ENCODE peak calls at places on chromosomes 11 and 22, in ten cellular contexts. One of them, this sample, is unnamed. For H3K4me1, the result is how much of the 10 kb centered on the place peaks cover.

GRCh38 chr22:39574779-39575551 is 4.4 kb downstream of the CACNA1I start:
- DNase-seq in lower lobe of right lung: no peak
- DNase-seq in HCT116: peak
- DNase-seq in naive thymus-derived CD4-positive, alpha-beta T cell: no peak
- DNase-seq in ovary: no peak
- DNase-seq in tibial artery: no peak
- DNase-seq in colonic mucosa: no peak
- DNase-seq in left ventricle myocardium inferior: no peak
- DNase-seq in OCI-LY7: no peak
- DNase-seq in IMR-90: peak
- DNase-seq in this sample: no peak

GRCh38 chr11:12746593-12747097 is 72.4 kb downstream of the TEAD1 start:
- DNase-seq in HCT116: peak
- DNase-seq in IMR-90: peak
- DNase-seq in colonic mucosa: no peak
- DNase-seq in tibial artery: no peak
- DNase-seq in naive thymus-derived CD4-positive, alpha-beta T cell: no peak
- DNase-seq in lower lobe of right lung: peak
- DNase-seq in OCI-LY7: no peak
- DNase-seq in left ventricle myocardium inferior: peak
- DNase-seq in ovary: peak
- DNase-seq in this sample: peak

GRCh38 chr11:96235725-96236124 is 107.3 kb downstream of the MAML2 start:
- DNase-seq in lower lobe of right lung: no peak
- DNase-seq in ovary: no peak
- DNase-seq in IMR-90: peak
- DNase-seq in colonic mucosa: no peak
- DNase-seq in HCT116: no peak
- DNase-seq in OCI-LY7: no peak
- DNase-seq in left ventricle myocardium inferior: no peak
- DNase-seq in tibial artery: no peak
- DNase-seq in naive thymus-derived CD4-positive, alpha-beta T cell: no peak
- DNase-seq in this sample: no peak

GRCh38 chr11:2902784-2903671 is 17.5 kb upstream of the CDKN1C start:
- DNase-seq in OCI-LY7: no peak
- DNase-seq in tibial artery: no peak
- DNase-seq in lower lobe of right lung: no peak
- DNase-seq in ovary: no peak
- DNase-seq in HCT116: no peak
- DNase-seq in left ventricle myocardium inferior: no peak
- DNase-seq in IMR-90: no peak
- DNase-seq in naive thymus-derived CD4-positive, alpha-beta T cell: no peak
- DNase-seq in colonic mucosa: peak
- DNase-seq in this sample: no peak

GRCh38 chr11:4626207-4627105 is 10.8 kb upstream of the OR51D1 start:
- DNase-seq in ovary: peak
- DNase-seq in HCT116: peak
- DNase-seq in colonic mucosa: peak
- DNase-seq in OCI-LY7: peak
- DNase-seq in IMR-90: peak
- DNase-seq in naive thymus-derived CD4-positive, alpha-beta T cell: peak
- DNase-seq in lower lobe of right lung: no peak
- DNase-seq in left ventricle myocardium inferior: no peak
- DNase-seq in tibial artery: peak
- DNase-seq in this sample: no peak

GRCh38 chr11:71488086-71488967 is 35.3 kb downstream of the NADSYN1 start:
- DNase-seq in naive thymus-derived CD4-positive, alpha-beta T cell: no peak
- DNase-seq in lower lobe of right lung: no peak
- DNase-seq in left ventricle myocardium inferior: no peak
- DNase-seq in tibial artery: no peak
- DNase-seq in OCI-LY7: no peak
- DNase-seq in colonic mucosa: no peak
- DNase-seq in IMR-90: peak
- DNase-seq in HCT116: no peak
- DNase-seq in ovary: peak
- DNase-seq in this sample: no peak

GRCh38 chr11:6022954-6023353 is 7.6 kb downstream of the OR56A1 start:
- DNase-seq in IMR-90: peak
- DNase-seq in ovary: no peak
- DNase-seq in left ventricle myocardium inferior: no peak
- DNase-seq in OCI-LY7: peak
- DNase-seq in HCT116: peak
- DNase-seq in tibial artery: no peak
- DNase-seq in naive thymus-derived CD4-positive, alpha-beta T cell: peak
- DNase-seq in colonic mucosa: no peak
- DNase-seq in lower lobe of right lung: no peak
- DNase-seq in this sample: no peak

GRCh38 chr11:118338637-118339061 is 3.9 kb downstream of the CD3D start:
- DNase-seq in tibial artery: no peak
- DNase-seq in IMR-90: no peak
- DNase-seq in lower lobe of right lung: no peak
- DNase-seq in colonic mucosa: peak
- DNase-seq in HCT116: no peak
- DNase-seq in OCI-LY7: peak
- DNase-seq in ovary: no peak
- DNase-seq in left ventricle myocardium inferior: no peak
- DNase-seq in naive thymus-derived CD4-positive, alpha-beta T cell: peak
- DNase-seq in this sample: peak

DNA sequence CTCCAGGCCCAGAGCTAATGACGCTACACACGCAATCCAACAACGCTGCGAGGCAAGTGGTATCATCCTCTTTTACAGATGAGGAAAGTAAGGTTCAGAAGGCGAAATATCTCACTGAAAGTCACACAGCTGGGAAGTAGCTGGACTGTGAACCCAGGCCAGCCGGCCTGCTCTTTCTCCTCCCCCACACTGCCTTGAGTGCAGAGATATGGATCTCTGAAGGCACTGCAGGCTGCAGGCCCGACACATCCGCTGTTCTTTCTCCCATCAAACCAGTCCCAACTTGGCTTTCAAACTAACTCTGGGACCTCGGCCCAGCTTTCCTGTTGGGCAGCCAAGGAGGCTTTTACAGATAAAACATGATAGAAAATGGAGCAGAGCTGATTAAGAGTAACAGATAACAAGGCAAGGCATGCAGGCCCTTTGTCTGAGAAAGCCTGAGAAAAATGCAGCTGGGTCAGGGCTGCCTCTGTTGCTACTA is 64.0 kb upstream of the PTPRJ start:
- DNase-seq in naive thymus-derived CD4-positive, alpha-beta T cell: no peak
- DNase-seq in tibial artery: no peak
- DNase-seq in OCI-LY7: no peak
- DNase-seq in ovary: no peak
- DNase-seq in HCT116: no peak
- DNase-seq in left ventricle myocardium inferior: peak
- DNase-seq in lower lobe of right lung: no peak
- DNase-seq in colonic mucosa: peak
- DNase-seq in IMR-90: no peak
- DNase-seq in this sample: peak
- H3K4me1 ChIP-seq in naive thymus-derived CD4-positive, alpha-beta T cell: under half
- H3K4me1 ChIP-seq in tibial artery: under half
- H3K4me1 ChIP-seq in OCI-LY7: half or more
- H3K4me1 ChIP-seq in ovary: under half
- H3K4me1 ChIP-seq in HCT116: under half
- H3K4me1 ChIP-seq in left ventricle myocardium inferior: under half
- H3K4me1 ChIP-seq in lower lobe of right lung: half or more
- H3K4me1 ChIP-seq in colonic mucosa: under half
- H3K4me1 ChIP-seq in IMR-90: under half
- H3K4me1 ChIP-seq in this sample: under half

DNA sequence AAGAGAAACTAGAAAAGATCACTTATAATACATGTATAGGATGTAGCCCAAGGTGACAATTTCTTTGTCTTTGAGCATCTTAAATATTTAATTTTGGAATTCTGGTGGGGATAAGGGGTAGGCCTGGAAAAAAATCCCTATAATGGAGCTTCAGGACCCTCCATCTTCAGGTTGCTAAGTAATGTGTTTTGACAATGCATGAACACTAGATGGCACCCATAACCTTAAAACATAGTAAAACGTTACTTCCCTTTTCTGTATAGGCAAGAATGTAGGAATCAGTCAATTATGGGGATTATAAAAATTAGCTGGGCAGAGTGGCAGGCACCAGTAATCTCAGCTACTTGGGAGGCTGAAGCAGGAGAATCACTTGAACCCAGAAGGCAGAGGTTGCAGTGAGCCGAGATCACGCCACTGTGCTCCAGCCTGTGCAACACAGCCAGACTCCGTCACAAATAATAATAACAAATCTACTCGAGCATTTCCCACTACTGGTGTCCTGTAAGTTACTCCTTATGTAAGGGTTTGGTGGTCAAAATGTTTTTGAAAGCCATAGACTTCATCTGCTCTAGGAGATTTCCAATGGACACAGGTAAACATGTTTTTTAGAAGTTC is 541.9 kb upstream of the CCDC90B start:
- DNase-seq in ovary: no peak
- DNase-seq in naive thymus-derived CD4-positive, alpha-beta T cell: no peak
- DNase-seq in IMR-90: peak
- DNase-seq in left ventricle myocardium inferior: no peak
- DNase-seq in tibial artery: no peak
- DNase-seq in OCI-LY7: peak
- DNase-seq in lower lobe of right lung: no peak
- DNase-seq in HCT116: peak
- DNase-seq in colonic mucosa: no peak
- DNase-seq in this sample: no peak
- H3K4me3 ChIP-seq in ovary: no peak
- H3K4me3 ChIP-seq in naive thymus-derived CD4-positive, alpha-beta T cell: no peak
- H3K4me3 ChIP-seq in IMR-90: peak
- H3K4me3 ChIP-seq in left ventricle myocardium inferior: peak
- H3K4me3 ChIP-seq in tibial artery: peak
- H3K4me3 ChIP-seq in OCI-LY7: peak
- H3K4me3 ChIP-seq in lower lobe of right lung: peak
- H3K4me3 ChIP-seq in HCT116: no peak
- H3K4me3 ChIP-seq in colonic mucosa: no peak
- H3K4me3 ChIP-seq in this sample: peak

GRCh38 chr11:61160487-61161189 is 588 bp downstream of the VPS37C start:
- DNase-seq in ovary: no peak
- DNase-seq in naive thymus-derived CD4-positive, alpha-beta T cell: no peak
- DNase-seq in HCT116: no peak
- DNase-seq in lower lobe of right lung: no peak
- DNase-seq in colonic mucosa: no peak
- DNase-seq in OCI-LY7: no peak
- DNase-seq in tibial artery: no peak
- DNase-seq in left ventricle myocardium inferior: no peak
- DNase-seq in IMR-90: no peak
- DNase-seq in this sample: no peak

GRCh38 chr11:61155312-61155711 is 5.9 kb downstream of the VPS37C start:
- DNase-seq in ovary: no peak
- DNase-seq in naive thymus-derived CD4-positive, alpha-beta T cell: no peak
- DNase-seq in HCT116: no peak
- DNase-seq in lower lobe of right lung: no peak
- DNase-seq in IMR-90: no peak
- DNase-seq in OCI-LY7: no peak
- DNase-seq in tibial artery: no peak
- DNase-seq in left ventricle myocardium inferior: no peak
- DNase-seq in colonic mucosa: no peak
- DNase-seq in this sample: no peak

GRCh38 chr11:61154528-61154927 is 6.7 kb downstream of the VPS37C start:
- DNase-seq in colonic mucosa: no peak
- DNase-seq in lower lobe of right lung: no peak
- DNase-seq in OCI-LY7: no peak
- DNase-seq in tibial artery: no peak
- DNase-seq in naive thymus-derived CD4-positive, alpha-beta T cell: no peak
- DNase-seq in HCT116: no peak
- DNase-seq in IMR-90: no peak
- DNase-seq in ovary: no peak
- DNase-seq in left ventricle myocardium inferior: no peak
- DNase-seq in this sample: no peak

GRCh38 chr11:61158691-61159381 is 2.4 kb downstream of the VPS37C start:
- DNase-seq in OCI-LY7: no peak
- DNase-seq in naive thymus-derived CD4-positive, alpha-beta T cell: no peak
- DNase-seq in IMR-90: peak
- DNase-seq in colonic mucosa: peak
- DNase-seq in lower lobe of right lung: no peak
- DNase-seq in left ventricle myocardium inferior: no peak
- DNase-seq in ovary: no peak
- DNase-seq in HCT116: no peak
- DNase-seq in tibial artery: no peak
- DNase-seq in this sample: no peak

DNA sequence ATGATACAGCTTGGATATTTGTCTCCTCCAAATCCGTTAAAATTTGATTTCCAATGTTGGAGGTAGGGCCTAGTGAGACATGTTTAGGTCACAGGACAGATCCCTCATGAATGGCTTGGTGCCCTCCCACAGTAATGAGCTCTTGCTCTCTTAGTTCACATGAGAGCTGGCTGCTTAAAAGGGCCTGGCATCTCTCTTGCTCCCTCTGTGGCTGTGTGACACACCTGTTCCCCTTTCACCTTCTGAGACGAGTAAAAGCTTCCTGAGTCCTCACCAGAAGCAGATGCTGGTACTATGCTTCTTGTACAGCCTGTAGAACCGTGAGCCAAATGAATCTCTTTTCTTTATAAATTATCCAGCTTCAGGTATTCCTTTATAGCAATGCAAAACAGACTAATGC is 3.5 kb downstream of the VPS37C start:
- DNase-seq in colonic mucosa: no peak
- DNase-seq in HCT116: no peak
- DNase-seq in naive thymus-derived CD4-positive, alpha-beta T cell: no peak
- DNase-seq in lower lobe of right lung: no peak
- DNase-seq in tibial artery: no peak
- DNase-seq in left ventricle myocardium inferior: no peak
- DNase-seq in OCI-LY7: peak
- DNase-seq in IMR-90: no peak
- DNase-seq in ovary: no peak
- DNase-seq in this sample: no peak
- H3K4me1 ChIP-seq in colonic mucosa: under half
- H3K4me1 ChIP-seq in HCT116: half or more
- H3K4me1 ChIP-seq in naive thymus-derived CD4-positive, alpha-beta T cell: under half
- H3K4me1 ChIP-seq in lower lobe of right lung: under half
- H3K4me1 ChIP-seq in tibial artery: under half
- H3K4me1 ChIP-seq in left ventricle myocardium inferior: half or more
- H3K4me1 ChIP-seq in OCI-LY7: under half
- H3K4me1 ChIP-seq in IMR-90: under half
- H3K4me1 ChIP-seq in ovary: under half
- H3K4me1 ChIP-seq in this sample: under half

DNA sequence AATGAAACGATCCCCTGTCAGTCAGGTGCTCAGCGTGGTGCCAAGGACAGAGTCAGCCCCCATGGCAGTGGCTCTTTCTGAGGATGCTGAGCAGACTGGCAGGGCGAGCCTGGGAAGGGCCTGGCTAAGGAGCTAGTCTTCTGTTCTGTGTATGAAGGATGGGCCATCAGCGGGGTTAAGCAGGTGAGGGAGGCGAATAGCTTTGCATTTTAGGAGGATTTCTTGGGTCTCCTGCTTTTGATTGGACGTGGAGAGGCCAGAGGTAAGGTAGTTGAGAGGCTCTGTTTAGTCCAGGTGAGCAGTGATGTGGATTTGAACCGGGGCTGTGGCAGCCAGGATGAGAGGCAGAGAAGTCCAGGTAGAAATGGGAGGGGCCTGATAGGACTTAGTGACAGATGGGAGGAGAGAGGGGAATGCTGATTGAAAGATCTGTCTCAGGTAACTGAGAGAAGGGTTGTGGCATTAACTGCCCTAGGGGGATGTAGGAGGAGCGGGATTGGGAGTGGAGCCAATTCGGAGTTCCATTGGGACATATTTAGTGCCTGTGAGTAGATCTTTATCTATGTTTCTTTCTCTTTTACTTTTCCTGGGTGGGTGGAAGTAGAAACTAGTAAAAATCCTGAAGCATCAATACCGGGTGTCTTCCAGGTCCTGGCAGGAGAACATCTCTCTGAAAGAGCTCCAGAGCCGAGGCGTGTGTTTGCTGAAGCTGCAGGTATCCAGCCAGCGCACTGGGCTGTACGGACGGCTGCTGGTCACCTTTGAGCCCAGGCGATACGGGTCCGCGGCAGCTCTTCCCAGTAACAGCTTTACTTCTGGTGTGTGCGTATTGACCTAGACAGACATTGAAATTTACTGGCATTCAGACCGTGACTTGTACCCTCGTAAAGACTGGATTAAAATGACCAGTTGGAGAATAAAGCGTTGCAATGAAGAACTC is 2.0 kb downstream of the IGHMBP2 start:
- DNase-seq in OCI-LY7: no peak
- DNase-seq in lower lobe of right lung: no peak
- DNase-seq in colonic mucosa: no peak
- DNase-seq in IMR-90: no peak
- DNase-seq in naive thymus-derived CD4-positive, alpha-beta T cell: no peak
- DNase-seq in HCT116: no peak
- DNase-seq in left ventricle myocardium inferior: no peak
- DNase-seq in tibial artery: no peak
- DNase-seq in ovary: no peak
- DNase-seq in this sample: peak
- H3K4me3 ChIP-seq in OCI-LY7: peak
- H3K4me3 ChIP-seq in lower lobe of right lung: no peak
- H3K4me3 ChIP-seq in colonic mucosa: no peak
- H3K4me3 ChIP-seq in IMR-90: no peak
- H3K4me3 ChIP-seq in naive thymus-derived CD4-positive, alpha-beta T cell: peak
- H3K4me3 ChIP-seq in HCT116: peak
- H3K4me3 ChIP-seq in left ventricle myocardium inferior: peak
- H3K4me3 ChIP-seq in tibial artery: peak
- H3K4me3 ChIP-seq in ovary: no peak
- H3K4me3 ChIP-seq in this sample: no peak

This sample was measured in kidney.